ENCODE peak calls at places on chromosomes 6 and 20, in four cellular contexts. D is CD4-positive, alpha-beta memory T cell; Y is neural crest cell; A is naive thymus-derived CD8-positive, alpha-beta T cell. F is an unnamed sample.

GRCh38 chr20:11907621-11908020 is 10.1 kb upstream of the BTBD3 start:
- DNase-seq in Y (no peak), A (no peak), D (no peak), F (no peak)

GRCh38 chr20:32332614-32333013 is 25.5 kb upstream of the ASXL1 start:
- DNase-seq in D (no peak), A (no peak), Y (no peak), F (no peak)

GRCh38 chr20:33158637-33159385 is 9.1 kb upstream of the BPIFA2 start:
- DNase-seq in Y (no peak), D (no peak), A (no peak), F (no peak)

GRCh38 chr6:18053071-18053475 is 65.6 kb upstream of the KIF13A start:
- DNase-seq in A (no peak), D (no peak), Y (no peak), F (no peak)

GRCh38 chr6:128131566-128131965 is 230.7 kb upstream of the THEMIS start:
- DNase-seq in A (no peak), Y (no peak), D (no peak), F (no peak)

GRCh38 chr6:131782764-131783163 is 25.1 kb upstream of the ENPP1 start:
- DNase-seq in Y (no peak), D (no peak), A (no peak), F (no peak)

GRCh38 chr6:150254671-150255228 is 111.9 kb downstream of the PPP1R14C start:
- DNase-seq in A (no peak), D (no peak), Y (no peak), F (no peak)

GRCh38 chr6:19999319-20000191 is 162.4 kb downstream of the ID4 start:
- DNase-seq in A (no peak), Y (no peak), D (no peak), F (no peak)

GRCh38 chr6:149964243-149965190 is 774 bp downstream of the ULBP1 start:
- DNase-seq in D (peak), Y (no peak), A (no peak), F (no peak)

GRCh38 chr20:46636981-46637860 is 14.0 kb downstream of the SLC13A3 start:
- DNase-seq in D (no peak), Y (no peak), A (no peak), F (no peak)

GRCh38 chr6:167547328-167547692 is 222.4 kb downstream of the TTLL2 start:
- DNase-seq in Y (no peak), D (no peak), A (no peak), F (no peak)

GRCh38 chr6:158046201-158047119 is 64.8 kb downstream of the SYNJ2 start:
- DNase-seq in Y (no peak), D (no peak), A (peak), F (no peak)

GRCh38 chr6:55758156-55758942 is 117.0 kb downstream of the BMP5 start:
- DNase-seq in D (no peak), Y (no peak), A (no peak), F (no peak)

GRCh38 chr20:48129319-48129973 is 344.2 kb upstream of the SULF2 start:
- DNase-seq in Y (no peak), D (no peak), A (no peak), F (no peak)

GRCh38 chr6:109977791-109978173 is 329 bp upstream of the GPR6 start:
- DNase-seq in A (no peak), Y (no peak), D (no peak), F (no peak)

GRCh38 chr6:21263531-21264287 is 329.8 kb upstream of the SOX4 start:
- DNase-seq in D (no peak), Y (no peak), A (no peak), F (no peak)

GRCh38 chr20:41364236-41364855 is 2.3 kb downstream of the EMILIN3 start:
- DNase-seq in D (no peak), A (no peak), Y (no peak), F (no peak)

GRCh38 chr6:169556758-169557505 is 144.9 kb downstream of the WDR27 start:
- DNase-seq in D (peak), A (no peak), Y (no peak), F (no peak)

GRCh38 chr6:1286972-1287600 is 24.8 kb upstream of the FOXQ1 start:
- DNase-seq in Y (no peak), A (no peak), D (no peak), F (no peak)

GRCh38 chr6:113340371-113340770 is 516.8 kb upstream of the MARCKS start:
- DNase-seq in A (no peak), D (no peak), Y (no peak), F (no peak)

GRCh38 chr20:59007758-59008511 is 881 bp upstream of the CTSZ start:
- DNase-seq in D (no peak), A (no peak), Y (no peak), F (no peak)

GRCh38 chr6:81624443-81624842 is 128.0 kb downstream of the TENT5A start:
- DNase-seq in D (no peak), Y (no peak), A (no peak), F (no peak)

GRCh38 chr6:117549606-117550005 is 52.7 kb downstream of the GOPC start:
- DNase-seq in A (no peak), Y (no peak), D (peak), F (no peak)

GRCh38 chr6:121732641-121733040 is 297.2 kb downstream of the GJA1 start:
- DNase-seq in Y (no peak), A (no peak), D (no peak), F (no peak)

GRCh38 chr6:41422156-41422555 is 86.7 kb downstream of the NCR2 start:
- DNase-seq in D (no peak), Y (no peak), A (no peak), F (no peak)

GRCh38 chr20:63011798-63012197 is 5.0 kb upstream of the BHLHE23 start:
- DNase-seq in Y (no peak), A (no peak), D (no peak), F (no peak)

GRCh38 chr6:37168809-37169457 is 1.0 kb upstream of the PIM1 start:
- DNase-seq in A (peak), Y (no peak), D (peak), F (peak)

GRCh38 chr6:113120577-113121285 is 736.4 kb upstream of the MARCKS start:
- DNase-seq in D (no peak), Y (no peak), A (no peak), F (no peak)

GRCh38 chr20:20611165-20611564 is 101.3 kb downstream of the RALGAPA2 start:
- DNase-seq in D (no peak), Y (no peak), A (no peak), F (no peak)

GRCh38 chr6:35370124-35370741 is 27.9 kb downstream of the PPARD start:
- DNase-seq in A (no peak), D (no peak), Y (no peak), F (peak)

GRCh38 chr6:36387440-36388303 is at the start of gene ETV7:
- DNase-seq in A (peak), D (peak), Y (no peak), F (peak)

GRCh38 chr6:27502508-27503435 is 29.9 kb upstream of the ZNF184 start:
- DNase-seq in D (peak), Y (peak), A (peak), F (peak)

GRCh38 chr6:30752164-30752927 is 8.0 kb upstream of the IER3 start:
- DNase-seq in D (no peak), A (no peak), Y (no peak), F (no peak)

GRCh38 chr6:109428889-109429477 is 11.4 kb downstream of the PPIL6 start:
- DNase-seq in A (no peak), D (no peak), Y (no peak), F (no peak)

GRCh38 chr6:90406957-90407356 is 110.3 kb upstream of the BACH2 start:
- DNase-seq in A (no peak), Y (no peak), D (no peak), F (no peak)

GRCh38 chr20:18634501-18634900 is 46.6 kb downstream of the DTD1 start:
- DNase-seq in A (no peak), Y (no peak), D (no peak), F (no peak)